ENCODE peak calls at places on chromosomes 2 and 18, in four cellular contexts. V is M059J, M is AG10803, O is NCI-H510A treated with DMSO at 0.1 percent for 48 hours. A is an unnamed sample.

GRCh38 chr2:132489150-132489549 is 72.5 kb downstream of the GPR39 start:
- DNase-seq in O (no peak), M (no peak), V (no peak), A (no peak)

GRCh38 chr18:25503567-25504081 is 151.7 kb upstream of the ZNF521 start:
- DNase-seq in V (peak), O (peak), M (peak), A (peak)

GRCh38 chr2:224579411-224579810 is 5.8 kb downstream of the CUL3 start:
- DNase-seq in O (no peak), V (peak), M (no peak), A (no peak)

GRCh38 chr18:48777737-48778111 is 173.0 kb downstream of the SMAD7 start:
- DNase-seq in M (no peak), O (no peak), V (peak), A (no peak)

GRCh38 chr2:96526615-96527014 is 9.9 kb upstream of the ARID5A start:
- DNase-seq in O (no peak), V (no peak), M (no peak), A (no peak)

GRCh38 chr2:12619975-12620374 is 96.8 kb upstream of the TRIB2 start:
- DNase-seq in V (peak), O (no peak), M (peak), A (peak)

GRCh38 chr2:63875758-63876710 is 34.3 kb downstream of the UGP2 start:
- DNase-seq in M (peak), V (no peak), O (no peak), A (peak)

GRCh38 chr2:228613133-228613532 is 431.6 kb upstream of the SPHKAP start:
- DNase-seq in V (peak), M (peak), O (no peak), A (peak)

GRCh38 chr2:9549420-9549819 is 6.2 kb downstream of the ADAM17 start:
- DNase-seq in V (no peak), M (no peak), O (no peak), A (no peak)

GRCh38 chr2:45458909-45459563 is 152.0 kb downstream of the SRBD1 start:
- DNase-seq in V (peak), M (peak), O (peak), A (peak)

GRCh38 chr2:177433402-177433801 is 40.8 kb downstream of the AGPS start:
- DNase-seq in O (no peak), V (peak), M (no peak), A (peak)

GRCh38 chr2:219332542-219332941 is at the start of gene RESP18:
- DNase-seq in V (no peak), O (no peak), M (no peak), A (no peak)

GRCh38 chr18:28504100-28504499 is 327.2 kb upstream of the CDH2 start:
- DNase-seq in M (no peak), O (no peak), V (peak), A (no peak)

GRCh38 chr2:120978359-120979050 is 242.8 kb downstream of the GLI2 start:
- DNase-seq in M (no peak), V (no peak), O (no peak), A (peak)

GRCh38 chr2:110883401-110883800 is 151.0 kb downstream of the ACOXL start:
- DNase-seq in O (no peak), V (no peak), M (peak), A (peak)

A was measured in astrocyte.